ENCODE peak calls at places on chromosome 10, in seven cellular contexts. U is sigmoid colon, L is prostate gland, N is stomach, Y is GM12878, I is GM12892, T is HL-60. W is an unnamed sample.

GRCh38 chr10:133121479-133121878 is 33.8 kb downstream of the ADGRA1 start:
- DNase-seq in U (no peak), L (no peak), N (no peak), Y (no peak), I (no peak), T (no peak), W (no peak)

GRCh38 chr10:102003541-102003940 is 52.4 kb downstream of the ARMH3 start:
- DNase-seq in U (no peak), L (no peak), N (no peak), Y (no peak), I (no peak), T (no peak), W (no peak)

GRCh38 chr10:105952153-105952552 is 1212.4 kb downstream of the SORCS1 start:
- DNase-seq in U (no peak), L (peak; percentile 22), N (peak; percentile 27), Y (peak; percentile 59), I (peak; percentile 3), T (no peak), W (peak; percentile 5)

GRCh38 chr10:74932648-74933047 is 106.2 kb downstream of the KAT6B start:
- DNase-seq in U (peak; percentile 80), L (no peak), N (peak; percentile 60), Y (no peak), I (no peak), T (no peak), W (no peak)

GRCh38 chr10:66537186-66537585 is 388.6 kb upstream of the LRRTM3 start:
- DNase-seq in U (no peak), L (no peak), N (no peak), Y (no peak), I (no peak), T (no peak), W (no peak)

GRCh38 chr10:130418731-130419130 is 282.5 kb downstream of the GLRX3 start:
- DNase-seq in U (no peak), L (no peak), N (no peak), Y (no peak), I (no peak), T (no peak), W (no peak)

GRCh38 chr10:13062813-13063212 is 37.1 kb upstream of the OPTN start:
- DNase-seq in U (no peak), L (no peak), N (no peak), Y (no peak), I (no peak), T (no peak), W (no peak)

GRCh38 chr10:17200885-17201164 is 647 bp downstream of the TRDMT1 start:
- DNase-seq in U (peak; percentile 70), L (peak; percentile 49), N (peak; percentile 34), Y (no peak), I (no peak), T (no peak), W (peak; percentile 10)

GRCh38 chr10:111118758-111119157 is 41.9 kb downstream of the ADRA2A start:
- DNase-seq in U (no peak), L (no peak), N (no peak), Y (no peak), I (no peak), T (no peak), W (no peak)

GRCh38 chr10:91758303-91759146 is 39.7 kb upstream of the TNKS2 start:
- DNase-seq in U (no peak), L (no peak), N (no peak), Y (peak; percentile 11), I (no peak), T (no peak), W (no peak)

GRCh38 chr10:98425511-98426352 is 10.8 kb upstream of the PYROXD2 start:
- DNase-seq in U (peak; percentile 62), L (no peak), N (peak; percentile 53), Y (no peak), I (peak; percentile 69), T (no peak), W (peak; percentile 72)

GRCh38 chr10:28111712-28112111 is 112.8 kb upstream of the ODAD2 start:
- DNase-seq in U (no peak), L (no peak), N (no peak), Y (no peak), I (no peak), T (no peak), W (no peak)

GRCh38 chr10:11152801-11153200 is 135.1 kb downstream of the CELF2 start:
- DNase-seq in U (no peak), L (no peak), N (no peak), Y (no peak), I (no peak), T (no peak), W (no peak)

GRCh38 chr10:77251297-77252013 is 386.2 kb downstream of the KCNMA1 start:
- DNase-seq in U (no peak), L (no peak), N (peak; percentile 34), Y (no peak), I (no peak), T (no peak), W (no peak)

GRCh38 chr10:99540673-99541531 is 8.2 kb downstream of the NKX2-3 start:
- DNase-seq in U (peak; percentile 76), L (no peak), N (peak; percentile 45), Y (no peak), I (no peak), T (no peak), W (no peak)

GRCh38 chr10:60942604-60943269 is 1.2 kb downstream of the RHOBTB1 start:
- DNase-seq in U (peak; percentile 79), L (peak; percentile 8), N (peak; percentile 37), Y (no peak), I (no peak), T (peak; percentile 17), W (no peak)

GRCh38 chr10:86344281-86344680 is 22.3 kb downstream of the GRID1 start:
- DNase-seq in U (peak; percentile 34), L (no peak), N (no peak), Y (no peak), I (no peak), T (no peak), W (no peak)

GRCh38 chr10:125017547-125018298 is 75.8 kb downstream of the ZRANB1 start:
- DNase-seq in U (no peak), L (no peak), N (no peak), Y (no peak), I (no peak), T (no peak), W (no peak)

GRCh38 chr10:108801775-108802516 is 1121.4 kb downstream of the XPNPEP1 start:
- DNase-seq in U (no peak), L (no peak), N (no peak), Y (no peak), I (no peak), T (no peak), W (no peak)

GRCh38 chr10:88070080-88070880 is 206.9 kb downstream of the PTEN start:
- DNase-seq in U (no peak), L (no peak), N (no peak), Y (peak; percentile 92), I (no peak), T (peak; percentile 68), W (no peak)

GRCh38 chr10:76430330-76430729 is 998.9 kb downstream of the LRMDA start:
- DNase-seq in U (no peak), L (no peak), N (no peak), Y (no peak), I (no peak), T (no peak), W (no peak)

GRCh38 chr10:114157912-114158311 is 16.1 kb downstream of the CCDC186 start:
- DNase-seq in U (no peak), L (no peak), N (no peak), Y (no peak), I (no peak), T (no peak), W (no peak)

GRCh38 chr10:54402576-54402975 is 398.5 kb downstream of the PCDH15 start:
- DNase-seq in U (no peak), L (no peak), N (no peak), Y (no peak), I (no peak), T (no peak), W (no peak)

GRCh38 chr10:95445837-95446347 is 115.3 kb downstream of the SORBS1 start:
- DNase-seq in U (peak; percentile 86), L (peak; percentile 46), N (peak; percentile 49), Y (no peak), I (peak; percentile 35), T (peak; percentile 41), W (peak; percentile 37)
- TF ChIP-seq POLR2AphosphoS5 in U (peak; percentile 74), L (peak; percentile 66), N (peak; percentile 87), Y (no peak), I (no peak), T (no peak), W (no peak)

DNA sequence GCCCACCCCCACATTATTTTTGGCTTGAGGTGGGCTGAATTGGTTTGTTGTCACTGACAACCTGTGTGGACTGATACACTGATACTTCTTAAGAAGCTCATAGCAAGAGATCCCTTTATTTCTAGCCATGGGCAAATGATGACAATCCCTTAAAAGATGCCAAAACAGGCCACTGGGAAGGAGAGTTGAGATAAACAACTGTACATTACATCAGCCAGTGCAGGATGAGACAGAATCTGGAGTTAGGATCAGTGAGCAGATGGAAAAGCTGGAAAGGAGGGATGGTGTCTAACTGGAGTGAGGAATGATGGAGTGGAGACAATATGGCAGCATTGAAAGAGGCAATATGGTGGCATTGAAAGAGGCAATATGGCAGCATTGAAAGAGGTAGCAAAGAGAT is 195.9 kb upstream of the LYZL2 start:
- DNase-seq in U (no peak), L (no peak), N (no peak), Y (no peak), I (no peak), T (no peak), W (no peak)
- TF ChIP-seq POLR2AphosphoS5 in U (no peak), L (no peak), N (no peak), Y (no peak), I (no peak), T (no peak), W (no peak)

DNA sequence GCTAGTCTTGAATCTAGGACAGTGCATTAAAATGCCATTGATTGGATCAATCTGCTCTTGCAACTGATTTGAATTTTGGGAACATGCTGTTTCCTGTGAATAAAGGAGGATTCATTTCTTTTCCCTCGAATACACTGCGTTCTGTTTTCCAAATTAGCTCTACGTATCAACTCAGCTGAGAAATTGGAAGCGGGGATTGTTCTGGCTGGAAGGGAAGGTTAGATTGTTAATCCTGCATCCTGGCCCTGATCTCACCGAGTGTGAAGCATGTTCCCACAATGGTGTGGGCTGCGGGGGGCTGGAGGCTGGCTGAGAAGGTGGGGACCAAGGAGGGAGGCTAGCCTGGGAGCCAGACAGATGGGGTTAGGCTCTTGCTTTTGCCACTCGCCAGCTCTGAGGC is 17.6 kb downstream of the HTRA1 start:
- DNase-seq in U (no peak), L (no peak), N (no peak), Y (no peak), I (no peak), T (no peak), W (no peak)
- TF ChIP-seq POLR2AphosphoS5 in U (peak; percentile 50), L (no peak), N (no peak), Y (no peak), I (no peak), T (no peak), W (no peak)

GRCh38 chr10:3774814-3775670 is 10.0 kb downstream of the KLF6 start:
- DNase-seq in U (peak; percentile 73), L (no peak), N (no peak), Y (no peak), I (no peak), T (no peak), W (no peak)

GRCh38 chr10:3778708-3779108 is 6.3 kb downstream of the KLF6 start:
- DNase-seq in U (no peak), L (no peak), N (no peak), Y (no peak), I (no peak), T (no peak), W (no peak)

GRCh38 chr10:3775671-3776551 is 9.1 kb downstream of the KLF6 start:
- DNase-seq in U (peak; percentile 67), L (no peak), N (no peak), Y (no peak), I (no peak), T (peak; percentile 56), W (no peak)

GRCh38 chr10:3777876-3778707 is 6.9 kb downstream of the KLF6 start:
- DNase-seq in U (no peak), L (no peak), N (no peak), Y (no peak), I (no peak), T (no peak), W (no peak)

GRCh38 chr10:3776796-3777571 is 8.0 kb downstream of the KLF6 start:
- DNase-seq in U (peak; percentile 76), L (peak; percentile 83), N (peak; percentile 71), Y (no peak), I (no peak), T (no peak), W (no peak)
- TF ChIP-seq POLR2AphosphoS5 in U (peak; percentile 66), L (peak; percentile 95), N (peak; percentile 93), Y (peak; percentile 82), I (peak; percentile 37), T (no peak), W (peak; percentile 79)

W was measured in GM12891.